ENCODE peak calls at places on chromosome 10, in eight cellular contexts. One of them, this sample, is unnamed.

GRCh38 chr10:35236739-35237138 is 99.6 kb upstream of the CCNY start:
- DNase-seq in D721Med: no peak
- DNase-seq in stimulated activated naive CD8-positive, alpha-beta T cell treated with anti-CD3 and anti-CD28 coated beads, Interleukin-15, Interleukin-2, amounts not matched to agents 100 U/mL and 50 U/mL, for 24 hours: no peak
- DNase-seq in endothelial cell: no peak
- DNase-seq in NCI-H82: peak; percentile 35
- DNase-seq in NCI-H524: no peak
- DNase-seq in PC-9: peak; percentile 16
- DNase-seq in stimulated activated CD8-positive, alpha-beta memory T cell treated with anti-CD3 and anti-CD28 coated beads, Interleukin-12 subunit alpha, Interleukin-12 subunit beta, amount 100 ng/mL, for 1 hour: no peak
- DNase-seq in this sample: no peak

GRCh38 chr10:17075975-17076374 is 53.6 kb downstream of the CUBN start:
- DNase-seq in D721Med: no peak
- DNase-seq in stimulated activated naive CD8-positive, alpha-beta T cell treated with anti-CD3 and anti-CD28 coated beads, Interleukin-15, Interleukin-2, amounts not matched to agents 100 U/mL and 50 U/mL, for 24 hours: no peak
- DNase-seq in endothelial cell: no peak
- DNase-seq in NCI-H82: no peak
- DNase-seq in NCI-H524: no peak
- DNase-seq in PC-9: no peak
- DNase-seq in stimulated activated CD8-positive, alpha-beta memory T cell treated with anti-CD3 and anti-CD28 coated beads, Interleukin-12 subunit alpha, Interleukin-12 subunit beta, amount 100 ng/mL, for 1 hour: no peak
- DNase-seq in this sample: no peak

GRCh38 chr10:74081192-74081803 is 69.3 kb downstream of the AP3M1 start:
- DNase-seq in D721Med: peak; percentile 25
- DNase-seq in stimulated activated naive CD8-positive, alpha-beta T cell treated with anti-CD3 and anti-CD28 coated beads, Interleukin-15, Interleukin-2, amounts not matched to agents 100 U/mL and 50 U/mL, for 24 hours: peak; percentile 40
- DNase-seq in endothelial cell: peak; percentile 50
- DNase-seq in NCI-H82: peak; percentile 63
- DNase-seq in NCI-H524: no peak
- DNase-seq in PC-9: peak; percentile 46
- DNase-seq in stimulated activated CD8-positive, alpha-beta memory T cell treated with anti-CD3 and anti-CD28 coated beads, Interleukin-12 subunit alpha, Interleukin-12 subunit beta, amount 100 ng/mL, for 1 hour: peak; percentile 20
- DNase-seq in this sample: no peak

GRCh38 chr10:29699621-29700020 is 64.8 kb upstream of the SVIL start:
- DNase-seq in D721Med: no peak
- DNase-seq in stimulated activated naive CD8-positive, alpha-beta T cell treated with anti-CD3 and anti-CD28 coated beads, Interleukin-15, Interleukin-2, amounts not matched to agents 100 U/mL and 50 U/mL, for 24 hours: no peak
- DNase-seq in endothelial cell: no peak
- DNase-seq in NCI-H82: no peak
- DNase-seq in NCI-H524: no peak
- DNase-seq in PC-9: peak; percentile 23
- DNase-seq in stimulated activated CD8-positive, alpha-beta memory T cell treated with anti-CD3 and anti-CD28 coated beads, Interleukin-12 subunit alpha, Interleukin-12 subunit beta, amount 100 ng/mL, for 1 hour: no peak
- DNase-seq in this sample: no peak

GRCh38 chr10:8508882-8509281 is 454.4 kb downstream of the GATA3 start:
- DNase-seq in D721Med: no peak
- DNase-seq in stimulated activated naive CD8-positive, alpha-beta T cell treated with anti-CD3 and anti-CD28 coated beads, Interleukin-15, Interleukin-2, amounts not matched to agents 100 U/mL and 50 U/mL, for 24 hours: no peak
- DNase-seq in endothelial cell: no peak
- DNase-seq in NCI-H82: peak; percentile 6
- DNase-seq in NCI-H524: no peak
- DNase-seq in PC-9: no peak
- DNase-seq in stimulated activated CD8-positive, alpha-beta memory T cell treated with anti-CD3 and anti-CD28 coated beads, Interleukin-12 subunit alpha, Interleukin-12 subunit beta, amount 100 ng/mL, for 1 hour: no peak
- DNase-seq in this sample: no peak

GRCh38 chr10:132974886-132975881 is 32.8 kb upstream of the CFAP46 start:
- DNase-seq in D721Med: no peak
- DNase-seq in stimulated activated naive CD8-positive, alpha-beta T cell treated with anti-CD3 and anti-CD28 coated beads, Interleukin-15, Interleukin-2, amounts not matched to agents 100 U/mL and 50 U/mL, for 24 hours: no peak
- DNase-seq in endothelial cell: no peak
- DNase-seq in NCI-H82: no peak
- DNase-seq in NCI-H524: no peak
- DNase-seq in PC-9: no peak
- DNase-seq in stimulated activated CD8-positive, alpha-beta memory T cell treated with anti-CD3 and anti-CD28 coated beads, Interleukin-12 subunit alpha, Interleukin-12 subunit beta, amount 100 ng/mL, for 1 hour: no peak
- DNase-seq in this sample: no peak

GRCh38 chr10:35640951-35641429 is 1.1 kb downstream of the FZD8 start:
- DNase-seq in D721Med: no peak
- DNase-seq in stimulated activated naive CD8-positive, alpha-beta T cell treated with anti-CD3 and anti-CD28 coated beads, Interleukin-15, Interleukin-2, amounts not matched to agents 100 U/mL and 50 U/mL, for 24 hours: peak; percentile 49
- DNase-seq in endothelial cell: peak; percentile 68
- DNase-seq in NCI-H82: peak; percentile 83
- DNase-seq in NCI-H524: no peak
- DNase-seq in PC-9: peak; percentile 38
- DNase-seq in stimulated activated CD8-positive, alpha-beta memory T cell treated with anti-CD3 and anti-CD28 coated beads, Interleukin-12 subunit alpha, Interleukin-12 subunit beta, amount 100 ng/mL, for 1 hour: no peak
- DNase-seq in this sample: no peak

GRCh38 chr10:110553905-110554304 is 13.6 kb upstream of the SMC3 start:
- DNase-seq in D721Med: no peak
- DNase-seq in stimulated activated naive CD8-positive, alpha-beta T cell treated with anti-CD3 and anti-CD28 coated beads, Interleukin-15, Interleukin-2, amounts not matched to agents 100 U/mL and 50 U/mL, for 24 hours: no peak
- DNase-seq in endothelial cell: no peak
- DNase-seq in NCI-H82: no peak
- DNase-seq in NCI-H524: no peak
- DNase-seq in PC-9: no peak
- DNase-seq in stimulated activated CD8-positive, alpha-beta memory T cell treated with anti-CD3 and anti-CD28 coated beads, Interleukin-12 subunit alpha, Interleukin-12 subunit beta, amount 100 ng/mL, for 1 hour: no peak
- DNase-seq in this sample: no peak

This sample was measured in keratinocyte.